ENCODE peak calls at places on chromosome 19, in four cellular contexts. One of them, this sample, is unnamed.

GRCh38 chr19:37988758-37989635 is 82.0 kb downstream of the SIPA1L3 start:
- DNase-seq in HFF-Myc: no peak
- DNase-seq in fibroblast of pulmonary artery: no peak
- DNase-seq in astrocyte of the spinal cord: peak
- DNase-seq in this sample: no peak

GRCh38 chr19:39156230-39156890 is 30.8 kb downstream of the PAK4 start:
- DNase-seq in HFF-Myc: no peak
- DNase-seq in fibroblast of pulmonary artery: no peak
- DNase-seq in astrocyte of the spinal cord: peak
- DNase-seq in this sample: no peak

GRCh38 chr19:6970478-6970877 is 50.8 kb downstream of the MBD3L2B start:
- DNase-seq in HFF-Myc: no peak
- DNase-seq in fibroblast of pulmonary artery: no peak
- DNase-seq in astrocyte of the spinal cord: no peak
- DNase-seq in this sample: no peak

GRCh38 chr19:45774765-45775164 is 5.7 kb upstream of the SIX5 start:
- DNase-seq in HFF-Myc: no peak
- DNase-seq in fibroblast of pulmonary artery: no peak
- DNase-seq in astrocyte of the spinal cord: no peak
- DNase-seq in this sample: no peak

GRCh38 chr19:33763661-33764343 is 32.9 kb upstream of the KCTD15 start:
- DNase-seq in HFF-Myc: no peak
- DNase-seq in fibroblast of pulmonary artery: no peak
- DNase-seq in astrocyte of the spinal cord: no peak
- DNase-seq in this sample: no peak

GRCh38 chr19:42529248-42529764 is 1.0 kb upstream of the CEACAM1 start:
- DNase-seq in HFF-Myc: peak
- DNase-seq in fibroblast of pulmonary artery: peak
- DNase-seq in astrocyte of the spinal cord: peak
- DNase-seq in this sample: no peak

GRCh38 chr19:6875218-6875617 is 12.2 kb upstream of the ADGRE1 start:
- DNase-seq in HFF-Myc: no peak
- DNase-seq in fibroblast of pulmonary artery: no peak
- DNase-seq in astrocyte of the spinal cord: no peak
- DNase-seq in this sample: no peak

GRCh38 chr19:42116308-42117075 is 15.8 kb downstream of the POU2F2 start:
- DNase-seq in HFF-Myc: no peak
- DNase-seq in fibroblast of pulmonary artery: no peak
- DNase-seq in astrocyte of the spinal cord: no peak
- DNase-seq in this sample: no peak

GRCh38 chr19:53957448-53958167 is 5.1 kb upstream of the CACNG8 start:
- DNase-seq in HFF-Myc: no peak
- DNase-seq in fibroblast of pulmonary artery: no peak
- DNase-seq in astrocyte of the spinal cord: no peak
- DNase-seq in this sample: no peak

GRCh38 chr19:12791345-12792047 is at the start of gene JUNB:
- DNase-seq in HFF-Myc: peak
- DNase-seq in fibroblast of pulmonary artery: peak
- DNase-seq in astrocyte of the spinal cord: peak
- DNase-seq in this sample: peak

GRCh38 chr19:42423462-42424344 is 3.5 kb downstream of the LIPE start:
- DNase-seq in HFF-Myc: no peak
- DNase-seq in fibroblast of pulmonary artery: peak
- DNase-seq in astrocyte of the spinal cord: peak
- DNase-seq in this sample: peak

GRCh38 chr19:39100500-39101166 is 16.5 kb downstream of the ACP7 start:
- DNase-seq in HFF-Myc: no peak
- DNase-seq in fibroblast of pulmonary artery: no peak
- DNase-seq in astrocyte of the spinal cord: no peak
- DNase-seq in this sample: no peak

GRCh38 chr19:12723643-12724426 is at the start of gene TNPO2:
- DNase-seq in HFF-Myc: peak
- DNase-seq in fibroblast of pulmonary artery: peak
- DNase-seq in astrocyte of the spinal cord: peak
- DNase-seq in this sample: no peak

GRCh38 chr19:4369109-4369887 is 25.9 kb downstream of the MPND start:
- DNase-seq in HFF-Myc: no peak
- DNase-seq in fibroblast of pulmonary artery: no peak
- DNase-seq in astrocyte of the spinal cord: peak
- DNase-seq in this sample: no peak

GRCh38 chr19:10000171-10000826 is 10.0 kb downstream of the COL5A3 start:
- DNase-seq in HFF-Myc: no peak
- DNase-seq in fibroblast of pulmonary artery: peak
- DNase-seq in astrocyte of the spinal cord: peak
- DNase-seq in this sample: no peak

GRCh38 chr19:5450482-5450881 is 4.7 kb upstream of the ZNRF4 start:
- DNase-seq in HFF-Myc: no peak
- DNase-seq in fibroblast of pulmonary artery: no peak
- DNase-seq in astrocyte of the spinal cord: no peak
- DNase-seq in this sample: no peak

GRCh38 chr19:7188682-7189629 is 105.3 kb downstream of the INSR start:
- DNase-seq in HFF-Myc: no peak
- DNase-seq in fibroblast of pulmonary artery: peak
- DNase-seq in astrocyte of the spinal cord: no peak
- DNase-seq in this sample: no peak

GRCh38 chr19:362154-362553 is 17.6 kb upstream of the MIER2 start:
- DNase-seq in HFF-Myc: no peak
- DNase-seq in fibroblast of pulmonary artery: no peak
- DNase-seq in astrocyte of the spinal cord: no peak
- DNase-seq in this sample: no peak

GRCh38 chr19:39182174-39182505 is 14.6 kb upstream of the NCCRP1 start:
- DNase-seq in HFF-Myc: no peak
- DNase-seq in fibroblast of pulmonary artery: no peak
- DNase-seq in astrocyte of the spinal cord: no peak
- DNase-seq in this sample: no peak

DNA sequence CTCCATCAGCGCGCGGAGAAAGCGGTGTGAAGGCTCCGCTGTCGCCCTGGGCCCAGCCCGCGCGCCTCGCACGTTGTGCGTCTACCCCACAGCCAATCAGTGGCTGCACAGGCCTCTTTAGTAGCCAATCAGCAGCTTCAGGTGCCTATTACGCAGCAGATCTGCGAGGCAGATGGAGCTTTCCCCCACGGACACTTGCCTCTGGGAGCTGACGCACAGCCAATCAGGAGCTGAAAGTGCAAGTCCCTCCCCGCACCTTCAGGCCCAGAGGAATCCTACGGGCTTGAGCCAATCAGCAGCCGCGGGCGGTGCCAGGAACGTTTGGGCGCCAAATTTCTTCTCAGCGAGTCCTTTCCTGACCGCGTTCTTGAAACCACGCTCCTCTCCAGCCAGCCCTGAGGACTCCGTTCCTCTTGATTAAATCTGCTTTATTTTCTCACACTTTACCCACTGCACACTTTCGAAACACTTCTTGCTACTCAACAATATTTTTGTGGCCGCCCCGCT is 39.9 kb downstream of the SIGLEC7 start:
- DNase-seq in HFF-Myc: no peak
- DNase-seq in fibroblast of pulmonary artery: no peak
- DNase-seq in astrocyte of the spinal cord: no peak
- DNase-seq in this sample: no peak
- H3K4me3 ChIP-seq in HFF-Myc: no peak
- H3K4me3 ChIP-seq in fibroblast of pulmonary artery: no peak
- H3K4me3 ChIP-seq in astrocyte of the spinal cord: no peak
- H3K4me3 ChIP-seq in this sample: no peak

DNA sequence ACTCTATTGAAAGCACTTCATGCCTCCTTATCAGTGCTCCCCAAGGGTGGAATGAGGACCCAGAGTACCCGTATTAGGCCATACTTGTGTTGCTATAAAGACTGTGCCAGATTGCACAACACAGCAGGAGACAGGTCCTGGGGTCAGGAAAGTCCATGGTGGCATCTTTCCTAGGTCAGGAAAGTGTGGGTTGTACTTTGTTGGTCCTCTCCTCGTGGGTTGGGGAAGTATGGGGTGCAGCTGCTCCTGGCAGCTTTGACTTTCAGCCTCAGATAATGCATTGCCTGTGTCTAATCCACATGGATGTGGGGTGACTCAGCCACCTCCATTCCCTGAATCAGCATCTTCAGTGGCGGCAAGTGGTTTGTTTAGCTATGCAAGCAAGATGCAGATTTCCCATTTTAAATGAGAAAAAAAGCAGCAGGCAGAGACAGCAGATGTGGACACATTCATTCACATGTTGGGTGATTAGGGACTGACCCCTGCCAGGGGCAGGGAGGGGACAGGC is 8.4 kb upstream of the CYP2B6 start:
- DNase-seq in HFF-Myc: no peak
- DNase-seq in fibroblast of pulmonary artery: peak
- DNase-seq in astrocyte of the spinal cord: no peak
- DNase-seq in this sample: no peak
- H3K4me3 ChIP-seq in HFF-Myc: no peak
- H3K4me3 ChIP-seq in fibroblast of pulmonary artery: no peak
- H3K4me3 ChIP-seq in astrocyte of the spinal cord: no peak
- H3K4me3 ChIP-seq in this sample: no peak

DNA sequence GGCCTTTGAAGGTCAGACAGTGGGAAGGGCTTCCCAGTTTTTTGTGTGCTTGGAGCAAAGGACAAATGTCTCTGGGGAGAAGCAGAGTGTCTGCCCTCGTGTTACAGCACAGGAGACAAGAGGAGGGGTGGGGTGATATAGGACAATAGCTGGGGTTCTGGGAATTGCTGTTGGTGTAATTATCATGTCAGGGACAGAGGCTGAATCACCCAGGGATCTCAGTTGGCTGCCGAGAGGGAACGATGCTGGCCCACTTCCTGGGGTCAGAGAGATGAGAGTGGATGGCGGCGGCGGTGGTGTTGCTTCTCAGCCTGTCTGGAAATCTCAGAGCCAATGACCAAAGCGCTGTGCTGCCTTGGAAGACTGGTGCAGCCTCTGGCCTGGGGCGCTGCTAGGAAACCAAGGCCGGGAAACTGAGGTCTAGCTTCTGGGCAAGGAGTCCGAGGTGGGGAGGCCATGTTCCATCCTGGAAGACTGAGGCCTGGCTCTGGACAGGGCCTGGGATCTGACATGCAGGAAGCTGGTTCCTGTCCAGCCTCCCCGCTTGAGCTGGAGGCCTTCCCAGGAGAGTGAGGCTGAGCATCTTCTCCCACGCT is 1.3 kb downstream of the INAFM1 start:
- DNase-seq in HFF-Myc: no peak
- DNase-seq in fibroblast of pulmonary artery: peak
- DNase-seq in astrocyte of the spinal cord: peak
- DNase-seq in this sample: no peak
- H3K4me3 ChIP-seq in HFF-Myc: peak
- H3K4me3 ChIP-seq in fibroblast of pulmonary artery: peak
- H3K4me3 ChIP-seq in astrocyte of the spinal cord: peak
- H3K4me3 ChIP-seq in this sample: peak

GRCh38 chr19:17266026-17266425 is 1.2 kb upstream of the BABAM1 start:
- DNase-seq in HFF-Myc: no peak
- DNase-seq in fibroblast of pulmonary artery: no peak
- DNase-seq in astrocyte of the spinal cord: no peak
- DNase-seq in this sample: no peak
- H3K4me3 ChIP-seq in HFF-Myc: no peak
- H3K4me3 ChIP-seq in fibroblast of pulmonary artery: no peak
- H3K4me3 ChIP-seq in astrocyte of the spinal cord: no peak
- H3K4me3 ChIP-seq in this sample: no peak

GRCh38 chr19:1491849-1492170 is 829 bp downstream of the REEP6 start:
- DNase-seq in HFF-Myc: no peak
- DNase-seq in fibroblast of pulmonary artery: no peak
- DNase-seq in astrocyte of the spinal cord: no peak
- DNase-seq in this sample: no peak
- H3K4me3 ChIP-seq in HFF-Myc: no peak
- H3K4me3 ChIP-seq in fibroblast of pulmonary artery: no peak
- H3K4me3 ChIP-seq in astrocyte of the spinal cord: no peak
- H3K4me3 ChIP-seq in this sample: peak